ENCODE peak calls at places on chromosomes 11 and 22, in ten cellular contexts. J is ovary, G is brain microvascular endothelial cell, T is lower lobe of right lung, O is fibroblast of lung, R is cardiac muscle cell, N is prostate gland, Y is H1, K is trophoblast cell, H is mesenchymal stem cell. W is an unnamed sample.

GRCh38 chr11:126607374-126607773 is 251.9 kb downstream of the ST3GAL4 start:
- DNase-seq in R (peak; percentile 58), Y (peak; percentile 61), J (peak; percentile 25), G (peak; percentile 59), H (peak; percentile 18), N (peak; percentile 25), T (no peak), K (peak; percentile 67), O (peak; percentile 37), W (peak; percentile 62)

GRCh38 chr11:42239102-42239501 is 779.6 kb upstream of the LRRC4C start:
- DNase-seq in J (no peak), K (peak; percentile 3), N (peak; percentile 50), G (peak; percentile 43), Y (no peak), H (no peak), R (peak; percentile 59), T (no peak), O (peak; percentile 96), W (no peak)

GRCh38 chr11:71285111-71285510 is 32.7 kb upstream of the SHANK2 start:
- DNase-seq in T (no peak), K (no peak), Y (no peak), H (no peak), R (no peak), O (no peak), N (no peak), J (no peak), G (no peak), W (no peak)

GRCh38 chr11:19365743-19366410 is 125.1 kb upstream of the E2F8 start:
- DNase-seq in H (no peak), K (no peak), Y (no peak), J (no peak), N (no peak), O (no peak), G (no peak), R (peak; percentile 45), T (no peak), W (no peak)

GRCh38 chr11:106022795-106023275 is 795 bp upstream of the MSANTD4 start:
- DNase-seq in N (no peak), T (no peak), Y (no peak), O (no peak), H (no peak), R (no peak), G (no peak), K (no peak), J (peak; percentile 9), W (no peak)

GRCh38 chr11:112771847-112772246 is 189.4 kb upstream of the NCAM1 start:
- DNase-seq in H (no peak), T (no peak), K (no peak), N (no peak), J (no peak), R (no peak), O (no peak), Y (no peak), G (no peak), W (no peak)

GRCh38 chr11:64340671-64341335 is 799 bp downstream of the CCDC88B start:
- DNase-seq in G (no peak), J (peak; percentile 69), O (no peak), Y (no peak), N (no peak), T (peak; percentile 83), H (no peak), K (no peak), R (no peak), W (peak; percentile 65)

GRCh38 chr11:99682646-99683045 is 661.9 kb downstream of the CNTN5 start:
- DNase-seq in R (no peak), G (no peak), K (no peak), J (no peak), H (no peak), Y (no peak), O (no peak), T (no peak), N (no peak), W (no peak)

GRCh38 chr11:112128483-112129121 is 35.3 kb downstream of the IL18 start:
- DNase-seq in Y (no peak), K (peak; percentile 48), T (no peak), H (peak; percentile 89), G (peak; percentile 89), J (no peak), R (peak; percentile 62), N (peak; percentile 50), O (peak; percentile 80), W (peak; percentile 77)

GRCh38 chr11:68016161-68016903 is 6.2 kb downstream of the ALDH3B1 start:
- DNase-seq in G (no peak), K (no peak), Y (no peak), H (peak; percentile 15), J (no peak), R (no peak), T (no peak), O (no peak), N (no peak), W (no peak)

GRCh38 chr11:125168875-125169537 is 4.5 kb downstream of the PKNOX2 start:
- DNase-seq in N (no peak), R (peak; percentile 78), Y (no peak), J (no peak), O (no peak), G (no peak), H (peak; percentile 79), K (no peak), T (no peak), W (no peak)

GRCh38 chr11:71563401-71563800 is 2.0 kb upstream of the KRTAP5-10 start:
- DNase-seq in N (no peak), R (peak; percentile 63), Y (peak; percentile 7), K (peak; percentile 66), T (no peak), H (peak; percentile 48), O (peak; percentile 39), J (no peak), G (peak; percentile 72), W (peak; percentile 68)

GRCh38 chr22:49042066-49042465 is 785.6 kb downstream of the BRD1 start:
- DNase-seq in J (no peak), K (no peak), H (no peak), R (no peak), Y (no peak), G (no peak), O (no peak), T (no peak), N (no peak), W (no peak)

DNA sequence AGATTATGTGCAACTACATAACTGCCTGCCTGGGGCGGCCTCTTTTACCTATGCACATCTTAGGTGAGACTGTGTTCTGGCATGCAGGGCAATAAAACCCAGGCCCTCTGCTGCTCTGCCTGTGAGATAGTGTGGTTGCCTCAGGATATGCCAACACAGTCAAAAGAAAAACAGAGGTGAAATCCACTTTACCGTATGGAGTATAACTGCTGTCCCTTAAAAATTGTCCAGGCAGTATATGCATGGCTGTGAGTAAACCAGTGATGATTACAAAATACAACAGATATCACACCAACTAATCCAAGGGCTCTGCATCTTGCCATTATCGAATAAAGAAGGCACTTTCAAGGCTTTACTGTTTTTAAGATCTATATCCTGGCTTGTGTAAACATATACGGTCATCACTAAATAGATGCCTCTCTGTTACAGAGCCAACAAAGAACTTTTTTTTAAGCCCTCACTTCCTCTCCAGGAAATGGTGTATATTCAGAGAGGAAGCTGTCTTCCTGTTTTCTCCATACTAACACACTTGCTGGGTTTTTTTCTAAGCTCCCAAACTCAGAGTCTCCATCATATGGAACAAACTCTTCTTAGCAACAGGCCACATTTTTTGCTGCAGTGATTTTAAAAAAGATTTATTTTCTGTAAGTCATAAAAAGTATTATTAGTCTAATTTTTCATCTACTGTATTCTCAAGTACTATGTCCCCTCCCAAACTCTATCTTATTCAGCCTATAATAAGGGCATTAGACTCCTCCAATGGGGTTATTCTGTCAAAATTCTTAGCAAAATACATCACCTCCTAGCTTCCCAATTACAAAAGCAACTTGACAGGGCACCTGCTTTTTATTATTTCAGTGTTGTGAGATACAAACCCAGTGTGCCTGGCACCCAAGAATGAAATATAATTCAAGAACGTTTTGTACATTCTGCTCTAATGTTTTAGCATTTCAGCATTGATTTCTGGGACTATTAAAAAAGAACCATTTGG is 135.2 kb downstream of the MAML2 start:
- DNase-seq in K (no peak), R (peak; percentile 40), Y (no peak), H (peak; percentile 82), O (no peak), T (no peak), N (peak; percentile 73), G (no peak), J (no peak), W (no peak)
- H3K4me3 ChIP-seq in K (no peak overlapping the region), R (no peak overlapping the region), Y (no peak overlapping the region), H (no peak overlapping the region), O (no peak overlapping the region), T (no peak overlapping the region), N (no peak overlapping the region), G (no peak overlapping the region), J (no peak overlapping the region), W (no peak overlapping the region)

GRCh38 chr11:78349114-78349513 is 68.5 kb downstream of the GAB2 start:
- DNase-seq in K (no peak), Y (no peak), H (no peak), T (no peak), R (no peak), G (no peak), O (no peak), J (no peak), N (no peak), W (no peak)

GRCh38 chr11:78351193-78351592 is 66.4 kb downstream of the GAB2 start:
- DNase-seq in K (no peak), O (no peak), G (no peak), H (no peak), N (no peak), Y (no peak), J (no peak), T (no peak), R (no peak), W (no peak)

GRCh38 chr11:78350101-78350645 is 67.4 kb downstream of the GAB2 start:
- DNase-seq in Y (no peak), G (no peak), N (no peak), H (peak; percentile 52), T (no peak), R (peak; percentile 75), K (no peak), J (peak; percentile 38), O (peak; percentile 26), W (no peak)

GRCh38 chr11:78350646-78351165 is 66.9 kb downstream of the GAB2 start:
- DNase-seq in T (no peak), G (no peak), N (no peak), O (peak; percentile 67), H (peak; percentile 47), R (peak; percentile 80), J (no peak), Y (no peak), K (peak; percentile 26), W (peak; percentile 18)

GRCh38 chr11:78349614-78350013 is 68.0 kb downstream of the GAB2 start:
- DNase-seq in G (no peak), N (no peak), K (no peak), T (no peak), J (no peak), Y (no peak), O (peak; percentile 42), R (no peak), H (no peak), W (no peak)
- H3K27ac ChIP-seq in G (peak overlapping the region; percentile 44), N (peak overlapping the region; percentile 55), K (peak overlapping the region; percentile 6), T (peak overlapping the region; percentile 82), J (peak overlapping the region; percentile 62), Y (no peak overlapping the region), O (peak overlapping the region; percentile 67), R (no peak overlapping the region), H (no peak overlapping the region), W (no peak overlapping the region)

GRCh38 chr11:134993691-134994243 is 581.7 kb upstream of the B3GAT1 start:
- DNase-seq in Y (no peak), N (no peak), G (no peak), O (no peak), K (no peak), R (no peak), J (no peak), H (no peak), T (no peak), W (no peak)
- H3K4me3 ChIP-seq in Y (no peak overlapping the region), N (no peak overlapping the region), G (no peak overlapping the region), O (no peak overlapping the region), K (no peak overlapping the region), R (no peak overlapping the region), J (no peak overlapping the region), H (no peak overlapping the region), T (no peak overlapping the region), W (no peak overlapping the region)

GRCh38 chr11:61066645-61067044 is 35.6 kb upstream of the CD5 start:
- DNase-seq in N (no peak), J (no peak), T (no peak), Y (no peak), K (no peak), O (no peak), R (no peak), H (no peak), G (no peak), W (no peak)
- H3K27ac ChIP-seq in N (no peak overlapping the region), J (no peak overlapping the region), T (no peak overlapping the region), Y (no peak overlapping the region), K (no peak overlapping the region), O (no peak overlapping the region), R (no peak overlapping the region), H (no peak overlapping the region), G (no peak overlapping the region), W (no peak overlapping the region)

W was measured in testis.